ENCODE peak calls at places on chromosomes 4 and X, in nine cellular contexts. A is left ventricle myocardium inferior, T is aorta, K is uterus, L is SJSA1, V is right atrium auricular region, U is skeletal muscle cell, C is stomach, G is fibroblast of pulmonary artery. H is an unnamed sample.

GRCh38 chr4:72569719-72570235 is 756 bp upstream of the ADAMTS3 start:
- DNase-seq in A (no peak), T (no peak), K (peak; percentile 50), L (peak; percentile 2), V (no peak), U (no peak), C (no peak), G (peak; percentile 46), H (peak; percentile 13)

GRCh38 chr4:47597696-47598095 is 112.6 kb downstream of the ATP10D start:
- DNase-seq in A (no peak), T (no peak), K (no peak), L (no peak), V (no peak), U (no peak), C (no peak), G (no peak), H (no peak)

GRCh38 chr4:153072661-153073060 is 131.6 kb upstream of the TRIM2 start:
- DNase-seq in A (no peak), T (no peak), K (no peak), L (no peak), V (no peak), U (no peak), C (no peak), G (no peak), H (no peak)

GRCh38 chrX:136961594-136962135 is 72.1 kb downstream of the GPR101 start:
- DNase-seq in A (no peak), T (no peak), K (no peak), L (no peak), V (no peak), U (no peak), C (no peak), G (peak; percentile 51), H (no peak)

GRCh38 chrX:1153940-1154339 is 58.5 kb downstream of the CRLF2 start:
- DNase-seq in A (no peak), T (no peak), K (no peak), L (peak; percentile 29), V (no peak), U (no peak), C (no peak), G (no peak), H (no peak)

GRCh38 chr4:67393699-67394281 is 151.5 kb downstream of the CENPC start:
- DNase-seq in A (no peak), T (no peak), K (no peak), L (peak; percentile 8), V (no peak), U (peak; percentile 1), C (no peak), G (peak; percentile 66), H (no peak)

GRCh38 chr4:16860506-16860905 is 37.9 kb downstream of the LDB2 start:
- DNase-seq in A (no peak), T (no peak), K (no peak), L (peak; percentile 58), V (no peak), U (peak; percentile 91), C (no peak), G (peak; percentile 93), H (no peak)

GRCh38 chr4:98828801-98829200 is 100.1 kb downstream of the EIF4E start:
- DNase-seq in A (no peak), T (no peak), K (no peak), L (no peak), V (no peak), U (no peak), C (no peak), G (no peak), H (no peak)

GRCh38 chrX:110258552-110258951 is 59.3 kb downstream of the AMMECR1 start:
- DNase-seq in A (no peak), T (no peak), K (no peak), L (no peak), V (no peak), U (no peak), C (no peak), G (peak; percentile 14), H (no peak)

GRCh38 chr4:2799444-2799911 is 6.6 kb downstream of the SH3BP2 start:
- DNase-seq in A (peak; percentile 36), T (peak; percentile 71), K (peak; percentile 15), L (no peak), V (no peak), U (no peak), C (no peak), G (no peak), H (no peak)

GRCh38 chr4:84737656-84738055 is 154.7 kb downstream of the CDS1 start:
- DNase-seq in A (no peak), T (no peak), K (no peak), L (no peak), V (no peak), U (no peak), C (no peak), G (no peak), H (peak; percentile 13)

GRCh38 chrX:130799393-130799792 is 103.6 kb downstream of the ENOX2 start:
- DNase-seq in A (no peak), T (no peak), K (no peak), L (no peak), V (no peak), U (peak; percentile 9), C (no peak), G (peak; percentile 14), H (no peak)

GRCh38 chrX:12991575-12991974 is 16.7 kb downstream of the TMSB4X start:
- DNase-seq in A (no peak), T (no peak), K (no peak), L (no peak), V (no peak), U (no peak), C (no peak), G (no peak), H (no peak)

GRCh38 chrX:12992544-12993118 is 17.7 kb downstream of the TMSB4X start:
- DNase-seq in A (no peak), T (no peak), K (no peak), L (no peak), V (no peak), U (no peak), C (no peak), G (no peak), H (no peak)

GRCh38 chrX:12994321-12994720 is 19.4 kb downstream of the TMSB4X start:
- DNase-seq in A (no peak), T (no peak), K (no peak), L (no peak), V (no peak), U (no peak), C (peak; percentile 47), G (no peak), H (no peak)

GRCh38 chrX:12996934-12997435 is 22.1 kb downstream of the TMSB4X start:
- DNase-seq in A (no peak), T (no peak), K (no peak), L (no peak), V (no peak), U (no peak), C (no peak), G (no peak), H (no peak)

DNA sequence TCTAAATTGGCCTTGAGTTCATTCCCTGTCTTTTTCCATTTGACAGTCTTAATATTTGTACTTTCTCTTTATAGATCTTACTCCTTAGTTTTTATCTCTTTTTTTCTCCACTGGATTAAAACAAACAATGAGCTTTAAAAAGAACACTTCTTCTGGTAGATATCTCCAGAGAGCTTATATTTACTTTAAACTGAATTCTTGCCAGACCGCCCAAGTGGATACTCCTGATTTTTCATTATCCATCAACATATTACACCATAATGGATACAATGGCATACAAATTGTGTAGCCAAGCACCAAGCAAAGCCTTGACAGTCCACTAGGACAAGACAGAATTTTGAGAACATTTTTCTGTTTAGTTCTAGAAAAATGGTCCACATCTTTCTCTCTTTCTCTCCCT is 18.9 kb downstream of the TMSB4X start:
- DNase-seq in A (no peak), T (no peak), K (no peak), L (peak; percentile 56), V (no peak), U (no peak), C (no peak), G (no peak), H (no peak)
- H3K4me3 ChIP-seq in A (no peak overlapping the region), T (no peak overlapping the region), K (no peak overlapping the region), L (no peak overlapping the region), V (no peak overlapping the region), U (no peak overlapping the region), C (no peak overlapping the region), G (no peak overlapping the region), H (no peak overlapping the region)

GRCh38 chr4:168474660-168475320 is 5.5 kb downstream of the DDX60L start:
- DNase-seq in A (no peak), T (no peak), K (no peak), L (no peak), V (no peak), U (no peak), C (no peak), G (no peak), H (no peak)
- H3K4me3 ChIP-seq in A (no peak overlapping the region), T (no peak overlapping the region), K (no peak overlapping the region), L (no peak overlapping the region), V (no peak overlapping the region), U (no peak overlapping the region), C (no peak overlapping the region), G (no peak overlapping the region), H (no peak overlapping the region)

GRCh38 chrX:97987979-97988378 is 1104.3 kb downstream of the RPA4 start:
- DNase-seq in A (no peak), T (no peak), K (no peak), L (no peak), V (no peak), U (no peak), C (no peak), G (no peak), H (no peak)
- H3K4me3 ChIP-seq in A (no peak overlapping the region), T (no peak overlapping the region), K (no peak overlapping the region), L (no peak overlapping the region), V (no peak overlapping the region), U (no peak overlapping the region), C (no peak overlapping the region), G (no peak overlapping the region), H (no peak overlapping the region)

GRCh38 chrX:17654116-17654515 is 83.2 kb upstream of the SCML1 start:
- DNase-seq in A (no peak), T (no peak), K (no peak), L (no peak), V (no peak), U (no peak), C (no peak), G (no peak), H (no peak)

GRCh38 chrX:17655232-17656034 is 81.9 kb upstream of the SCML1 start:
- DNase-seq in A (no peak), T (no peak), K (no peak), L (no peak), V (no peak), U (no peak), C (no peak), G (peak; percentile 1), H (peak; percentile 8)

GRCh38 chrX:17656556-17656955 is 80.7 kb upstream of the SCML1 start:
- DNase-seq in A (no peak), T (no peak), K (no peak), L (no peak), V (no peak), U (no peak), C (no peak), G (no peak), H (no peak)

GRCh38 chrX:17656035-17656418 is 81.3 kb upstream of the SCML1 start:
- DNase-seq in A (no peak), T (no peak), K (no peak), L (no peak), V (no peak), U (no peak), C (no peak), G (no peak), H (peak; percentile 9)
- H3K4me3 ChIP-seq in A (peak overlapping the region; percentile 56), T (peak overlapping the region; percentile 35), K (peak overlapping the region; percentile 22), L (no peak overlapping the region), V (no peak overlapping the region), U (no peak overlapping the region), C (peak overlapping the region; percentile 37), G (no peak overlapping the region), H (no peak overlapping the region)

GRCh38 chrX:71541546-71542022 is 8.7 kb downstream of the OGT start:
- DNase-seq in A (no peak), T (no peak), K (no peak), L (peak; percentile 34), V (no peak), U (peak; percentile 41), C (no peak), G (peak; percentile 77), H (no peak)
- H3K4me3 ChIP-seq in A (peak overlapping the region; percentile 14), T (no peak overlapping the region), K (no peak overlapping the region), L (no peak overlapping the region), V (no peak overlapping the region), U (no peak overlapping the region), C (no peak overlapping the region), G (no peak overlapping the region), H (no peak overlapping the region)

H was measured in thyroid gland.